ENCODE peak calls at places on chromosome 9, in five cellular contexts. M is aorta, C is NCI-H1436 treated with DMSO at 0.1 percent for 48 hours, T is progenitor cell of endocrine pancreas, G is T follicular helper cell. J is an unnamed sample.

GRCh38 chr9:25519286-25519685 is 159.0 kb downstream of the TUSC1 start:
- DNase-seq in G (no peak), C (no peak), T (no peak), M (no peak), J (no peak)

GRCh38 chr9:4740623-4741364 is at the start of gene AK3:
- DNase-seq in M (peak), C (peak), G (peak), T (peak), J (peak)

GRCh38 chr9:104984121-104984520 is 56.2 kb upstream of the ABCA1 start:
- DNase-seq in M (no peak), G (no peak), T (no peak), C (no peak), J (no peak)

GRCh38 chr9:6247266-6247665 is 31.7 kb downstream of the IL33 start:
- DNase-seq in G (no peak), T (no peak), C (no peak), M (no peak), J (no peak)

GRCh38 chr9:137422668-137423000 is 328 bp downstream of the EXD3 start:
- DNase-seq in C (no peak), G (no peak), M (peak), T (no peak), J (no peak)

GRCh38 chr9:87088621-87089020 is 141.3 kb upstream of the GAS1 start:
- DNase-seq in T (no peak), C (no peak), G (no peak), M (no peak), J (no peak)

GRCh38 chr9:89145086-89145485 is 33.5 kb downstream of the SHC3 start:
- DNase-seq in M (no peak), G (no peak), T (no peak), C (no peak), J (no peak)

GRCh38 chr9:3863114-3863528 is 337.3 kb upstream of the RFX3 start:
- DNase-seq in T (no peak), G (no peak), C (no peak), M (no peak), J (no peak)

GRCh38 chr9:4742246-4742645 is 1.2 kb upstream of the AK3 start:
- DNase-seq in M (no peak), G (no peak), C (no peak), T (no peak), J (no peak)

GRCh38 chr9:77085416-77085815 is 66.0 kb downstream of the FOXB2 start:
- DNase-seq in C (no peak), M (no peak), G (no peak), T (no peak), J (no peak)

GRCh38 chr9:5388026-5388806 is 48.5 kb upstream of the RLN1 start:
- DNase-seq in G (no peak), T (no peak), M (no peak), C (no peak), J (no peak)

GRCh38 chr9:135925496-135926133 is 18.3 kb upstream of the CAMSAP1 start:
- DNase-seq in T (no peak), M (peak), C (no peak), G (no peak), J (no peak)

GRCh38 chr9:132114102-132114707 is 34.5 kb upstream of the MED27 start:
- DNase-seq in C (no peak), G (peak), M (peak), T (peak), J (no peak)

GRCh38 chr9:81427870-81428269 is 261.5 kb downstream of the TLE1 start:
- DNase-seq in M (no peak), G (no peak), T (no peak), C (no peak), J (no peak)

GRCh38 chr9:136644593-136645342 is 17.9 kb upstream of the EGFL7 start:
- DNase-seq in M (no peak), G (peak), C (no peak), T (peak), J (peak)

GRCh38 chr9:129489838-129490582 is 130.9 kb downstream of the C9orf50 start:
- DNase-seq in C (no peak), G (peak), M (no peak), T (no peak), J (peak)

GRCh38 chr9:90995516-90995915 is 193.9 kb downstream of the SYK start:
- DNase-seq in T (no peak), M (no peak), G (no peak), C (no peak), J (no peak)

GRCh38 chr9:121607434-121608248 is 43.8 kb upstream of the DAB2IP start:
- DNase-seq in G (no peak), T (no peak), C (no peak), M (peak), J (no peak)

GRCh38 chr9:99433555-99433954 is 211.5 kb downstream of the SEC61B start:
- DNase-seq in C (no peak), G (no peak), T (no peak), M (peak), J (no peak)

GRCh38 chr9:136602193-136602885 is 56.5 kb upstream of the NOTCH1 start:
- DNase-seq in G (no peak), T (no peak), C (no peak), M (no peak), J (no peak)

GRCh38 chr9:130542457-130543228 is 36.7 kb upstream of the FUBP3 start:
- DNase-seq in C (no peak), T (no peak), M (no peak), G (no peak), J (no peak)

GRCh38 chr9:117247271-117247670 is 167.6 kb downstream of the ASTN2 start:
- DNase-seq in C (no peak), T (no peak), G (no peak), M (no peak), J (no peak)

GRCh38 chr9:125538092-125538473 is 168.9 kb downstream of the MAPKAP1 start:
- DNase-seq in G (no peak), T (no peak), C (peak), M (no peak), J (no peak)

GRCh38 chr9:35341585-35341984 is 148.3 kb upstream of the RUSC2 start:
- DNase-seq in M (peak), T (no peak), C (no peak), G (no peak), J (no peak)

GRCh38 chr9:121568541-121569265 is 69.1 kb upstream of the GGTA1 start:
- DNase-seq in T (no peak), M (no peak), C (no peak), G (no peak), J (no peak)

GRCh38 chr9:123061216-123061615 is 27.7 kb downstream of the GPR21 start:
- DNase-seq in M (no peak), G (no peak), T (no peak), C (no peak), J (no peak)

GRCh38 chr9:82934949-82935348 is 128.0 kb downstream of the RASEF start:
- DNase-seq in T (no peak), M (no peak), C (no peak), G (no peak), J (no peak)

GRCh38 chr9:15735083-15735974 is 182.5 kb downstream of the CCDC171 start:
- DNase-seq in C (no peak), M (no peak), G (no peak), T (no peak), J (no peak)

GRCh38 chr9:81632599-81632998 is 56.7 kb downstream of the TLE1 start:
- DNase-seq in G (no peak), T (no peak), M (no peak), C (no peak), J (no peak)

GRCh38 chr9:13022756-13023155 is 247.9 kb downstream of the LURAP1L start:
- DNase-seq in T (no peak), M (no peak), G (no peak), C (no peak), J (no peak)

GRCh38 chr9:122087406-122088200 is 5.5 kb downstream of the TTLL11 start:
- DNase-seq in C (no peak), G (no peak), M (no peak), T (no peak), J (no peak)

GRCh38 chr9:79233542-79233941 is 338.2 kb upstream of the TLE4 start:
- DNase-seq in G (no peak), C (no peak), T (no peak), M (no peak), J (no peak)

GRCh38 chr9:87112656-87113055 is 165.3 kb upstream of the GAS1 start:
- DNase-seq in M (no peak), T (no peak), G (no peak), C (no peak), J (no peak)

GRCh38 chr9:88746029-88746743 is 211.2 kb downstream of the NXNL2 start:
- DNase-seq in T (no peak), C (no peak), M (peak), G (no peak), J (no peak)